ENCODE peak calls at places on chromosome 19, in nine cellular contexts. H is WTC11, O is left lung, K is cardiac fibroblast, P is PC-9, Q is kidney epithelial cell, S is mesothelial cell of epicardium, Y is osteocyte, F is BJ. A is an unnamed sample.

GRCh38 chr19:46372901-46373572 is 26.1 kb downstream of the PPP5C start:
- DNase-seq in H (peak), O (peak), K (peak), P (no peak), Q (no peak), S (no peak), Y (no peak), F (no peak), A (peak)

GRCh38 chr19:30227661-30228112 is 144.5 kb upstream of the ZNF536 start:
- DNase-seq in H (peak), O (peak), K (peak), P (no peak), Q (no peak), S (peak), Y (peak), F (no peak), A (peak)

GRCh38 chr19:15210323-15210774 is 9.6 kb upstream of the NOTCH3 start:
- DNase-seq in H (no peak), O (peak), K (peak), P (peak), Q (no peak), S (no peak), Y (no peak), F (no peak), A (no peak)

GRCh38 chr19:20662421-20663105 is 1.2 kb upstream of the ZNF626 start:
- DNase-seq in H (no peak), O (no peak), K (no peak), P (no peak), Q (no peak), S (no peak), Y (no peak), F (no peak), A (no peak)

GRCh38 chr19:6828306-6828697 is 55.8 kb downstream of the VAV1 start:
- DNase-seq in H (no peak), O (no peak), K (no peak), P (peak), Q (peak), S (no peak), Y (no peak), F (no peak), A (no peak)

GRCh38 chr19:12733369-12733896 is 1.1 kb downstream of the TRIR start:
- DNase-seq in H (no peak), O (no peak), K (peak), P (no peak), Q (no peak), S (no peak), Y (no peak), F (no peak), A (no peak)

GRCh38 chr19:18284710-18285430 is 3.4 kb upstream of the JUND start:
- DNase-seq in H (no peak), O (no peak), K (no peak), P (no peak), Q (no peak), S (no peak), Y (no peak), F (no peak), A (no peak)

GRCh38 chr19:44131955-44132354 is 9.4 kb upstream of the ZNF234 start:
- DNase-seq in H (no peak), O (no peak), K (no peak), P (no peak), Q (no peak), S (no peak), Y (no peak), F (no peak), A (no peak)

GRCh38 chr19:55299991-55300390 is 16.2 kb downstream of the BRSK1 start:
- DNase-seq in H (no peak), O (no peak), K (no peak), P (no peak), Q (no peak), S (no peak), Y (no peak), F (no peak), A (no peak)

GRCh38 chr19:33387351-33388230 is 14.1 kb downstream of the CEBPG start:
- DNase-seq in H (no peak), O (peak), K (no peak), P (no peak), Q (no peak), S (no peak), Y (no peak), F (no peak), A (no peak)

DNA sequence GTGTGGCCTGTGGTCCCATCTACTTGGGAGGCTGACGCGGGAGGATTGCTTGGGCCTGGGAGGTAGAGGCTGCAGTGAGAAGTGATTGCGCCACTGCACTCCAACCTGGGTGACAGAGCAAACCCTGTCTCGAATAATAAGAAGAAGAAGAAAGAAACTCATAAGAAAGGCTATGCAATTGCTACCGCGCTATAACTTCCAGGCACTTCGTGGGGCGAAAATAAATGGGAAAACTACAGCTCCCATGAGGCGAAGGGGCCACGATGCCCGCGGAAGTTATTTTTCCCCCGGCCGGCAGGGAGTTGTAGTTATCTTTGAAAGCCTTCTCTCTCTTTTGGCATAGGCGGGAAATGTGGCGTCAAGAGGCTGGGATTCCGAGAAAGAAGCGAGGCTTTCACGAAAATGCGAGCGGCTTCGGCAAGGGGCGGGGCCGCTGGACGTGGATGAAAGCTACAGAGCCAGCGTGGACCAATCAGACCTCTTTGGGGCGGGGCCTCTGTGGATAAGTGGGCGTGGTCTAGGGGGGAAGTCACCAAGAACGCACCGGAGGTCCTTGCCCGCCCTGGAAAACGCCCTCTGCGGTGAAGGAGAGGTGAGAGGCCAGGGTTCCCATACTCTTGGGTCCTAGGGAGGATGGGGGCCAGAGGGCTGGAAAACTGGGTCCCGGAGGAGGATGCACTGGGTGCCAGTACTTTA is at the start of gene NUCB1:
- DNase-seq in H (peak), O (peak), K (peak), P (peak), Q (peak), S (peak), Y (peak), F (peak), A (peak)
- TF ChIP-seq CTCF in H (no peak), O (peak), K (peak), P (no peak), Q (peak), S (no peak), Y (peak), F (peak), A (peak)

DNA sequence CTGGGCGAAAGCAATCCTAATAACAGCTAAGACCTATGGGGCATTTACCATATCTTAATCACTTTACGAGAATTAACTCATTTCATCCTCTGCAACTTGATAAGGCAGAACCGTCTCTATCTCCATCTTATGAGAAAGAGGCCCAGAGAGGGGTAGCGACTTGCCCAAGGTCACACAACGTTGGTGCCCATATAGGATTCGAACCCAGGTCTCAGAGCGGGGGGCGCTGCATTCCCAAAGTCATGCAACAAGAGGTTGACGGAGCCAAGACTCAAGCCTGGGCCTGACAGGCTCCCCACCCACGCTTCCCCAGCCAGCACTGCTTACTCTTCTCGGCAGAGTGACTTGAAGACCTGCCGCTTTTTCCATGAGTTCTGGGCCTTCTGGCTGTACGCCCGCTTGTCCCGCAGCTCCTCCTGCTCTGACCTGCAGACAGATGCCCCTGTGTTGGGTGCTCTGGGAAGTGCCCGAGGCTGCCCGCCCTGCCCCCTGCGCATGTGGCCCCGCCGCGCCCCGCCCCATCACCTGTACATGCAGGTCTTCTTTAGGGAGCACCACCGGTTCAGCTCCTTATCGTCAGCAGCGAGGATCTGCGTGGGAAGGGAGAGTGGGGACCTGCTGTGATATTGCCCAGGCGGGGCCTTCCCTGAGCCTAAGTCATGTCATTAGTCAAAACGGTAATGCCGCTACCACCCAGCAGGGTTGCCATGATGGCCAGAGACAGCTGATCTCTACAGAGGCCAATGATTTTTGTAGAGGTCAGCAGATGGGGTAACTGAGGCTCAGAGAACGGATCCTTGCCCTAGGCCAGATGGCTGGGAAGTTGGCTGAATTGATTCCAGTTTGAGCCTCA is 10.8 kb downstream of the KRI1 start:
- DNase-seq in H (no peak), O (no peak), K (no peak), P (no peak), Q (no peak), S (no peak), Y (no peak), F (no peak), A (no peak)
- TF ChIP-seq CTCF in H (no peak), O (no peak), K (no peak), P (no peak), Q (no peak), S (no peak), Y (no peak), F (no peak), A (no peak)

DNA sequence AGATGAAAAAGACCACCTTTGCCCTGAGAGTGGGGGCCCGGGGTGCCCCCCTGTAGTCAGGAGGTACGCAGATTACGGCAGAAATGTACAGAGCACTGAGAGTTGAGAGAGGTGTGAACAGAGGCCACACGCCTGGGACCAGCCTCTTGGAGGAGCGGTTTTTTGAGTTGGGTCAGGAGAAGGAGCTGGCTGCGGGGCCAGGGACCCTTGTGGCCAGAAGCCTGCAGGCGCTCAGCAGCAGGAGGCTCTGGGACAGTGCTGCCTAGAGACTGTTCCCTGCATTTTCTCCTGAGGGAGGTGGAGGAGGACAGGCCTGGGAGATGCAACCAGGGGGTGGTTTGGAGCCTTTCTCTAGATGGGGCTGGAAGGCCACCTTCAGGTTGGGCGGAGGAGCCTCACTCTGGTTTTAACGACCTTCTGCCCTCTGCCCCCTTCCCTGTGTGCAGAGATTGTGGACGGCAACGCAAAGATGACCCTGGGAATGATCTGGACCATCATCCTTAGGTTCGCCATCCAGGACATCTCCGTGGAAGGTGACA is 39.7 kb downstream of the CAPN12 start:
- DNase-seq in H (no peak), O (no peak), K (no peak), P (no peak), Q (no peak), S (no peak), Y (no peak), F (no peak), A (no peak)
- TF ChIP-seq CTCF in H (no peak), O (no peak), K (no peak), P (no peak), Q (no peak), S (no peak), Y (no peak), F (no peak), A (no peak)

DNA sequence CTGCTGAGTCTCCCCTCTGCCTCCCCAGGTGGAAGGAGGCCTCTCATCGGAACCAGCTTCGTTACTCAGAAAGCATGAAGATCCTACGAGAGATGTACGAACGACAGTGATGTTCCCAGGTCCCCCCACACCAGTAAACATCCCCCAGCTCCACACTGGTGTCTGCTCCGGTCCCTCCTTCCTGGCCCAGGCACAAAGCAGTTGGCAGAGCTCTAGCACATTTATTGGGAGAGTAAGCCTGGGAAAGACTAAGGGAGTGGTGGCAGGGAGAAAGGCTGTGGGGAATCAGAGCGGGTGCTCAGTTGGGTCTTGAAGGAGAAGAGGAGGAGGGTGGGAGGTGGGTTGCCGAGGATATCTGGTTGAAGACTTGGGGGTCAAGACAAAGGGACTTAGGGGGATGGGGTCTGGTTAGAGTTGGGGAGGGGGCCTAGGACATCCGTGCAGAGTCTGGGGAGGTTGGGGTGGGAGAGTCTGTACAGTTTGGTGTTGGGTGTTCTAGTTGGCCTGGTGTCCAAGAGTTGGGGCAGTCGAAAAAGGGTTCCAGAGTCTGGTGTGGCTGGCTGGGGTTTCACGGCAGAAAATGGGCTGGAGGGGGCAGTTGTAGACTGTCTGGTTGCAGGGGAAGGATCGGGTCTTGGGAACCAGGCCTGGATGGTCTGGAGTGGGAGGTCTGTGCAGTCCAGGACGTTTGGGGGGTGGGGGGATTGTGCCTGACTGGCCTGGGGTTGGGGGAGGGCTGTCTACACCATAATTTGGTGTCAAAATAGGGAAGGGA is 2.3 kb downstream of the HSPB6 start:
- DNase-seq in H (no peak), O (no peak), K (no peak), P (no peak), Q (no peak), S (no peak), Y (no peak), F (no peak), A (no peak)
- TF ChIP-seq CTCF in H (no peak), O (no peak), K (no peak), P (no peak), Q (no peak), S (no peak), Y (no peak), F (no peak), A (no peak)

DNA sequence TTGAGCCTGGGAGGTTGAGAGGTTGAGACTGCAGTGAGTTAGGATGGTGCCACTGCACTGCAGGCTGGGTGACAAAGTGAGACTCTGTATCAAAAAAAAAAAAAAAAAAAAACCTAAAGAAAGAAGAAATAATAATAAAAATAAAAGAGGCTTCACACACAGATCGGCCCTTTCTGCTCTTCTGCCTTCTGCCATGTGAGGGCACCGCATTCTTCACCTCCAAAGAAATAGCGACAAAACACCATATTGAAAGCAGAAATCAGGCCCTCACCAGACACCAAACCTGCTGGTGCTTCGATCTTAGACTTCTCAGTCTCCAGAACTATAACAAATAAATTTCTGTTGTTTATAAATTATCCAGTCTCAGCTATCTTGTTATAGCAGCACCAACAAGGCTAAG is 3.0 kb downstream of the ZNF649 start:
- DNase-seq in H (no peak), O (no peak), K (no peak), P (no peak), Q (no peak), S (no peak), Y (no peak), F (no peak), A (no peak)
- TF ChIP-seq CTCF in H (no peak), O (no peak), K (no peak), P (no peak), Q (no peak), S (no peak), Y (no peak), F (no peak), A (no peak)

DNA sequence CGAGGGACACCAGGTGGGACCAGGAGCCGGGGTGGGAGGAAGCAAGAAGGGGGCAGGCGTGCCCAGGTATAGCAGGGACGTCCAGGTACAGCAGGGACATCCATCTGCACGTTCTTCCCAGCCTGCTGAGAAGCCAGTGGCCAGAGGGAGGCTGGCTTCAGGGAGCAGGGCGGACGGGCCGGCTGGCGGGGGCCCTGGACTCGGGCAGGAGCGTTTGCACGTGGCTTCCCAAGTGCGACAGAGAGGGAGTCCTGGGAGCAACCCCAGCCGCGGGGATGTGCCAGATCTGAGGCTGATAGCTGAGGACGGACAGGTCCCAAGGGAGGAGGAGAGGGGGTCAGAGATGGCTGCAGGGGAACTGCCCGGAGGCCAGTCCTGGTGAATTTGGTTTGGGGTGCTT is 36.7 kb downstream of the MYO9B start:
- DNase-seq in H (no peak), O (no peak), K (no peak), P (no peak), Q (no peak), S (no peak), Y (no peak), F (no peak), A (no peak)
- TF ChIP-seq CTCF in H (no peak), O (no peak), K (no peak), P (no peak), Q (no peak), S (no peak), Y (no peak), F (no peak), A (no peak)

GRCh38 chr19:35019144-35019543 is 11.1 kb upstream of the SCN1B start:
- DNase-seq in H (no peak), O (no peak), K (no peak), P (no peak), Q (no peak), S (no peak), Y (no peak), F (no peak), A (no peak)
- TF ChIP-seq CTCF in H (no peak), O (no peak), K (no peak), P (no peak), Q (no peak), S (no peak), Y (no peak), F (no peak), A (no peak)

GRCh38 chr19:41940443-41941409 is 12.5 kb upstream of the ERFL start:
- DNase-seq in H (peak), O (no peak), K (no peak), P (no peak), Q (no peak), S (no peak), Y (no peak), F (no peak), A (no peak)
- TF ChIP-seq CTCF in H (no peak), O (no peak), K (no peak), P (no peak), Q (no peak), S (no peak), Y (no peak), F (no peak), A (no peak)

GRCh38 chr19:1128111-1128510 is 24.3 kb downstream of the GPX4 start:
- DNase-seq in H (no peak), O (no peak), K (no peak), P (no peak), Q (no peak), S (no peak), Y (no peak), F (no peak), A (no peak)
- TF ChIP-seq CTCF in H (no peak), O (no peak), K (no peak), P (no peak), Q (no peak), S (no peak), Y (no peak), F (no peak), A (no peak)

A was measured in astrocyte of the spinal cord.